ENCODE peak calls at places on chromosomes 11 and 22, in six cellular contexts. M is spleen; D is AG09309; E is psoas muscle; X is CD8-positive, alpha-beta T cell; A is CD4-positive, alpha-beta T cell. N is an unnamed sample.

GRCh38 chr11:124900464-124900863 is 2.8 kb upstream of the ROBO4 start:
- DNase-seq in A (no peak), D (peak), M (no peak), E (peak), X (no peak), N (no peak)

GRCh38 chr11:68371176-68372041 is 59.0 kb downstream of the LRP5 start:
- DNase-seq in E (no peak), D (no peak), X (no peak), A (no peak), M (no peak), N (no peak)

GRCh38 chr11:129364143-129364654 is 11.4 kb upstream of the BARX2 start:
- DNase-seq in M (peak), D (peak), E (peak), X (peak), A (peak), N (peak)

GRCh38 chr11:68655406-68655805 is 28.9 kb upstream of the GAL start:
- DNase-seq in X (no peak), E (no peak), M (no peak), D (no peak), A (no peak), N (no peak)

GRCh38 chr11:130448416-130449068 is at the start of gene ADAMTS15:
- DNase-seq in X (no peak), A (no peak), D (no peak), E (peak), M (no peak), N (peak)

GRCh38 chr22:35521358-35522264 is 19.0 kb upstream of the RASD2 start:
- DNase-seq in X (no peak), E (no peak), M (no peak), D (no peak), A (no peak), N (no peak)

GRCh38 chr11:77172666-77172982 is 44.6 kb downstream of the MYO7A start:
- DNase-seq in M (peak), E (no peak), D (no peak), X (no peak), A (no peak), N (no peak)

GRCh38 chr11:20676658-20677057 is 7.3 kb downstream of the NELL1 start:
- DNase-seq in A (no peak), E (no peak), D (no peak), X (no peak), M (no peak), N (no peak)

GRCh38 chr11:65745049-65745448 is 24.5 kb upstream of the RNASEH2C start:
- DNase-seq in X (no peak), D (no peak), M (no peak), E (no peak), A (no peak), N (no peak)

GRCh38 chr11:78079232-78080083 is at the start of gene NDUFC2:
- DNase-seq in A (peak), M (peak), X (peak), E (peak), D (peak), N (peak)

GRCh38 chr22:31451709-31452571 is 37.7 kb downstream of the EIF4ENIF1 start:
- DNase-seq in D (peak), E (no peak), X (no peak), M (no peak), A (no peak), N (no peak)
- TF ChIP-seq CTCF in D (peak), E (peak), X (peak), M (no peak), A (peak), N (peak)

GRCh38 chr22:36578619-36579018 is 49.7 kb upstream of the EIF3D start:
- DNase-seq in M (peak), E (no peak), A (no peak), D (no peak), X (no peak), N (no peak)

GRCh38 chr22:36579441-36579840 is 50.5 kb upstream of the EIF3D start:
- DNase-seq in X (no peak), E (no peak), M (peak), D (no peak), A (no peak), N (no peak)

GRCh38 chr22:36580371-36580770 is 51.4 kb upstream of the EIF3D start:
- DNase-seq in D (no peak), E (no peak), M (no peak), X (no peak), A (no peak), N (no peak)

GRCh38 chr22:36573815-36574350 is 44.9 kb upstream of the EIF3D start:
- DNase-seq in E (no peak), D (no peak), X (no peak), M (no peak), A (no peak), N (no peak)

GRCh38 chr22:36577019-36577418 is 48.1 kb upstream of the EIF3D start:
- DNase-seq in X (no peak), A (no peak), D (peak), M (no peak), E (no peak), N (no peak)
- TF ChIP-seq CTCF in X (no peak), A (no peak), D (peak), M (no peak), E (no peak), N (no peak)

GRCh38 chr11:73931951-73932350 is 18.9 kb upstream of the DNAJB13 start:
- DNase-seq in E (no peak), D (no peak), A (no peak), M (no peak), X (no peak), N (no peak)

GRCh38 chr11:73929388-73929787 is 21.4 kb upstream of the DNAJB13 start:
- DNase-seq in M (no peak), E (no peak), D (no peak), A (no peak), X (no peak), N (no peak)

GRCh38 chr11:73931039-73931645 is 19.7 kb upstream of the DNAJB13 start:
- DNase-seq in E (no peak), M (no peak), A (no peak), D (peak), X (no peak), N (no peak)
- TF ChIP-seq CTCF in E (peak), M (no peak), A (no peak), D (peak), X (no peak), N (peak)

GRCh38 chr22:32444068-32444467 is 20.2 kb downstream of the BPIFC start:
- DNase-seq in D (no peak), E (no peak), A (no peak), X (no peak), M (no peak), N (no peak)
- TF ChIP-seq CTCF in D (peak), E (no peak), A (no peak), X (no peak), M (no peak), N (no peak)

DNA sequence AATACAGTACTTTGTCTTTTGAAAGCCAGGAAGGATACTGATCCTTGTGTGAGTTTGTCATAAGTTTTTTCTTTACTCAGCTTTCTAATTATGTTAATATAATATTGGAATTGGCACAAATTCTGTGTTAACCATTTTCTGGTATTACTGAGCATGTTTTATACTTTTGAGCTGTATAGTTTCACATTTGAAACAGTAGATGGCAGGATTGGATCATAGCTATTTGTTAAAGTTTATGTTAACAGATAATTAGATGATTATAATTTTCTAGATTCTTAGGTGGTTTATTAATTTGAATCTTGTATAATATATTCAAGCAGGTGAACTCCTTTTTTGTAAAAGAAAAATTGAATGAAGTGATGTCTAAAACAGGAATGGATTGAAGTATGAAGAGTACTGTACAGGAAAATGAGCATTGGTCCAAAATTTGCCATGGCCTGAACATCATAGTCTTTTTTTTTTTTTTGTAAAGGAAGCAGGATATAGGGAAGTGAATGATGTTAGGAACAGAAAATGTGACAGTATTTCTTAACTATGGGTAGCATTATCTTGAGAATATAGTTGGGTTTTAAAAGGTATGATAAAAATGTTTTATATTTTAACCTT is 102.0 kb downstream of the CYP2R1 start:
- DNase-seq in M (no peak), X (no peak), D (no peak), A (no peak), E (no peak), N (no peak)
- TF ChIP-seq CTCF in M (no peak), X (peak), D (peak), A (peak), E (peak), N (peak)

DNA sequence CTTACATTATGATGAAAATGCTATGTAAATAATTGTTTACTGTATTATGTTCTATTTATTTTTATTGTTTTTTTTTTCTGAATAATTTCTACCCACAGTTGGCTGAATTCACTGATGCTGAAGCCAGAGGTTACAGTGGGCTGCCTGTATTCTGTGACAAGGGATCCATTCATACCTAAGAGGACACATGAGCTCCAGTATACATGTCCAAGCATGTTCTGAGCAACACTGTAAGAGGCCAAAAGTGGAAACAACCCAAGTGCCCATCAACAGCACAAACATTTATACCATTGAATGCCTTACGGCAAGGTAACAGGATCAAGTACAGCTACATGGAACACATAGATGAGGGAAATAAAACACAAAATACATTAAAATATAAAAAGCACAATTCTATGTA is 1.4 kb upstream of the SRSF8 start:
- DNase-seq in E (no peak), D (no peak), M (no peak), A (no peak), X (no peak), N (no peak)
- TF ChIP-seq CTCF in E (no peak), D (no peak), M (no peak), A (no peak), X (no peak), N (no peak)

GRCh38 chr11:126578021-126578420 is 222.5 kb downstream of the ST3GAL4 start:
- DNase-seq in E (no peak), M (no peak), X (no peak), D (no peak), A (no peak), N (no peak)

GRCh38 chr11:126575849-126576248 is 220.4 kb downstream of the ST3GAL4 start:
- DNase-seq in D (no peak), A (no peak), E (no peak), M (no peak), X (no peak), N (no peak)

GRCh38 chr11:126570489-126570888 is 215.0 kb downstream of the ST3GAL4 start:
- DNase-seq in D (no peak), A (no peak), E (no peak), X (no peak), M (no peak), N (no peak)

GRCh38 chr11:126578426-126578825 is 222.9 kb downstream of the ST3GAL4 start:
- DNase-seq in M (no peak), E (no peak), A (no peak), X (no peak), D (no peak), N (no peak)

DNA sequence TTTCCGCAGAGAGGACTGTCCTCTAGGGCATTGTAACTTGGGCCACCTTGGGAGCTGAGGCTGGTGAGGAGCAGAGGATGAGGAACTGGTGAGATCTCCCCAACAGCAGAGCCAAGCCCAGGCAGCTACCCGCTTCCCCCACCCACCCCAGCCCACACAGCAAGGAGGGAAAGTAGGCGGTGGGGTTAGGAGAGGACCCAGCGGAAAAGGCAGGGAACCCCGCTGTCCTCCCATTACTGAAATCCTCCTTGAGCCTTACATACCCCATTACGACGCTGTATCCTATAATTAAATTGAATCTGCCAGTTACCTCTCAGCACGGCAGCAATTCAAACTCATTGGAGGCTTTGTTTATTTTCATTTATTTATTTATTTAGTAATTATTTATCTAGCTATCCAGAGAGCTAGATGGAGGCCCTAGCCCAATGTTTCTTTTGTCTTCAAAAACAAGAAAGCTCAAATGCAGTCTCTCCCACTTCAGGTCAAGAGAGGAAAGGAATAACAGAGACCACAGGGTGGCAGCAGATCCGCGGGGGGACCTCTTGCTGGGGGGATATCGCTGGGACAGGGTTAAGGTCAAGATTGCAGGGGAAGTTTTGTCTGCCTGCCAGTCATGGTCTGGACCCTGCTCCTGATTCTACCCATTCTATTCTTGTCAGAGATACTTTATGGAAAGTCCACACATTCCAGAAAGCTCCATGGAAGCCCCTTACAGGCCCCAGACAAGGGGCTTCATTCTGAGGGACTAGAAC is 218.0 kb downstream of the ST3GAL4 start:
- DNase-seq in X (no peak), M (no peak), A (no peak), D (no peak), E (no peak), N (no peak)
- TF ChIP-seq CTCF in X (no peak), M (no peak), A (no peak), D (peak), E (no peak), N (peak)

DNA sequence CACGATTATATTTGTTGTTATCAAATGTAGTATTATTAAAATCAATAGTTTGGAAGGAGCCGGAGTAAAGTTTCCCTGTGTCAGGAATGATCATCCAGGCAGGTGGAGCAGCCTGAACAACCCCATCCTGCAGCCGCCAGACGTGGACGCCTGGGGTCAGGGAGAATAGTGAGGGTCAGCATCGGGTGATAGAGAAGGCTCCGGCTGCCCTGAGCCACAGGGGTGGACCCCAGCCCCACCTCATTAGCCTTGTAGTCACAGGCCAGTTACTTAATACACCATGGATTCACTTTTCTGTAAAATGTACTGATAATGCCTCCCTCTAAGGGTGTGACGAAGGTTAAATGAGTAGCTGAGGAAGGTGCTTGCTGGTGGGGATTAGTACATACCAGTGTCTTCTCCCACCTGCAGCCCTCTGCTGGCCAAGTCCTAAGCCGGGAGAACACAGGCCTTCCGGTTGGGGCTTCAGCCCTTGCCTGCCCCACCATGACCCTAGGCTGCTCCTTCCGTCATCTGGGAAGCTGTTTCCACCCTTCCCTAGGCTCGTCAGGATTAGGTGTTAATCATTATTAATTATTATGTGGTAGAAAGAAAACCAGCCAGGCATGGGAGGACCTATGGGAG is 14.9 kb downstream of the TMEM121B start:
- DNase-seq in E (no peak), M (peak), A (no peak), D (no peak), X (no peak), N (no peak)
- TF ChIP-seq CTCF in E (no peak), M (peak), A (no peak), D (no peak), X (no peak), N (no peak)

GRCh38 chr11:26551186-26551801 is 20.8 kb downstream of the MUC15 start:
- DNase-seq in A (no peak), D (no peak), E (no peak), X (no peak), M (no peak), N (no peak)
- TF ChIP-seq CTCF in A (no peak), D (peak), E (no peak), X (no peak), M (no peak), N (peak)

GRCh38 chr11:120228794-120229384 is 11.1 kb upstream of the POU2F3 start:
- DNase-seq in X (no peak), A (no peak), E (no peak), M (no peak), D (no peak), N (no peak)
- TF ChIP-seq CTCF in X (no peak), A (no peak), E (no peak), M (no peak), D (peak), N (peak)

N was measured in progenitor cell of endocrine pancreas.